ENCODE peak calls at places on chromosomes 2 and 18, in six cellular contexts. P is H1, S is K562, I is GM12878, O is NT2/D1, T is HepG2. X is an unnamed sample.

GRCh38 chr18:74508821-74509225 is 12.7 kb downstream of the CNDP2 start:
- DNase-seq in P (no peak), S (no peak), I (no peak), O (no peak), T (no peak), X (no peak)

GRCh38 chr2:9811679-9812511 is 31.4 kb upstream of the TAF1B start:
- DNase-seq in P (no peak), S (no peak), I (no peak), O (no peak), T (no peak), X (no peak)

GRCh38 chr2:219736196-219736595 is 108.8 kb downstream of the SLC4A3 start:
- DNase-seq in P (no peak), S (peak; percentile 15), I (no peak), O (peak; percentile 80), T (peak; percentile 51), X (peak; percentile 44)

GRCh38 chr2:240926516-240927389 is 20.6 kb downstream of the CROCC2 start:
- DNase-seq in P (no peak), S (no peak), I (no peak), O (no peak), T (no peak), X (no peak)

GRCh38 chr2:10863047-10863446 is 48.7 kb upstream of the KCNF1 start:
- DNase-seq in P (no peak), S (no peak), I (no peak), O (no peak), T (no peak), X (no peak)

GRCh38 chr2:199862779-199863178 is 11.8 kb upstream of the FTCDNL1 start:
- DNase-seq in P (no peak), S (no peak), I (no peak), O (no peak), T (no peak), X (no peak)

GRCh38 chr2:186183406-186183805 is 302.7 kb upstream of the ZC3H15 start:
- DNase-seq in P (no peak), S (no peak), I (no peak), O (no peak), T (no peak), X (no peak)

GRCh38 chr18:12637901-12638633 is 19.8 kb downstream of the SPIRE1 start:
- DNase-seq in P (no peak), S (no peak), I (no peak), O (no peak), T (no peak), X (no peak)

GRCh38 chr2:106974891-106975290 is 88.9 kb upstream of the ST6GAL2 start:
- DNase-seq in P (no peak), S (no peak), I (no peak), O (no peak), T (no peak), X (no peak)

GRCh38 chr18:7946724-7947377 is 379.7 kb downstream of the PTPRM start:
- DNase-seq in P (no peak), S (no peak), I (no peak), O (no peak), T (no peak), X (peak; percentile 61)

GRCh38 chr2:108215794-108216211 is 24.0 kb upstream of the SULT1C3 start:
- DNase-seq in P (no peak), S (no peak), I (no peak), O (peak; percentile 8), T (peak; percentile 55), X (peak; percentile 35)

GRCh38 chr2:120605231-120605935 is 130.3 kb upstream of the GLI2 start:
- DNase-seq in P (no peak), S (no peak), I (no peak), O (no peak), T (no peak), X (no peak)

GRCh38 chr2:24181849-24182248 is 7.0 kb downstream of the FAM228A start:
- DNase-seq in P (no peak), S (no peak), I (no peak), O (no peak), T (no peak), X (no peak)

GRCh38 chr2:241154915-241155314 is 4.6 kb downstream of the PPP1R7 start:
- DNase-seq in P (no peak), S (no peak), I (no peak), O (no peak), T (no peak), X (no peak)

GRCh38 chr2:24955232-24955631 is 16.5 kb downstream of the DNAJC27 start:
- DNase-seq in P (no peak), S (no peak), I (no peak), O (no peak), T (no peak), X (no peak)

GRCh38 chr2:210063306-210063705 is 60.9 kb downstream of the RPE start:
- DNase-seq in P (no peak), S (no peak), I (no peak), O (no peak), T (no peak), X (no peak)

GRCh38 chr2:61018319-61018750 is 280 bp upstream of the PUS10 start:
- DNase-seq in P (no peak), S (no peak), I (no peak), O (no peak), T (no peak), X (no peak)

GRCh38 chr2:15561574-15562344 is 625 bp upstream of the NBAS start:
- DNase-seq in P (no peak), S (peak; percentile 65), I (no peak), O (no peak), T (peak; percentile 14), X (no peak)

GRCh38 chr2:164597988-164598387 is 23.3 kb downstream of the GRB14 start:
- DNase-seq in P (no peak), S (no peak), I (no peak), O (no peak), T (no peak), X (no peak)
- TF ChIP-seq ZNF274 in P (no peak), S (no peak), I (no peak), O (no peak), T (no peak), X (no peak)

DNA sequence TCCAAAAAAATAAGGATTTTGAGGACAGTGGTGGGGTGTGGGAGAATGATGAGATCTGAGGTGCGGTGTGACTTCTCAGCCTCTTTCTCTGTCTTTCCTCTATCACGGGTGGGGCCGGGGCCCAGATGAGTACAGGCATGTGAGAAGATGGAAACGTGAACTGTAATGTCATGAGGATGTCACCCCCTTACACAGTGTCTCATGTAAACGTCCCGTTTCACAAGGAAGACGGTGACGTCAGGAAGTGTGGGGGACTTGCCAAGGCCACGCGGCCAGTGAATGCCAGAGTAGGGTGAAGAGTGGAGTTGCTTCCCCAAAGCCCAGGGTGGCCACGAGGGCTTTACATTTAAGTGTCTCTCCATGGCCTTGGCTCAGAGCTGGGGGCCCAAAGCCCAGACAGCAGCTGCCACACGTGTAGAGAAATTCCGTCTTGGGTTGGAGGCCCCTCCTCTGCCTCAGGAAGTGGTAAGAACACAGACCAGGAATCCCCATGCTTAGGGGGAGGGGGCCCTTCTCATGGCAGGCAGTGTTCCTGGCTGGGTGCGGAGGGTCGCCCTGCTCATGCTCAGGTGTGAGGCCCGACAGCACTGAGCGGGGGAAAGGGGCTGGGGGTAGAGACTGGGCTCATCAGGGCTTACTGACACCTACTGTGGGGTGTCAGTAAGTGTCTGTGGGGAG is 80.9 kb upstream of the SMAD7 start:
- DNase-seq in P (no peak), S (no peak), I (no peak), O (no peak), T (no peak), X (no peak)
- H3K4me3 ChIP-seq in P (no peak overlapping the region), S (no peak overlapping the region), I (no peak overlapping the region), O (no peak overlapping the region), T (no peak overlapping the region), X (no peak overlapping the region)

GRCh38 chr2:86160156-86160952 is 34.9 kb downstream of the IMMT start:
- DNase-seq in P (no peak), S (no peak), I (no peak), O (no peak), T (no peak), X (no peak)
- TF ChIP-seq ZNF274 in P (no peak), S (no peak), I (no peak), O (no peak), T (no peak), X (no peak)

GRCh38 chr2:46769809-46770208 is 145.8 kb downstream of the MCFD2 start:
- DNase-seq in P (no peak), S (no peak), I (no peak), O (no peak), T (peak; percentile 17), X (no peak)
- H3K4me3 ChIP-seq in P (no peak overlapping the region), S (no peak overlapping the region), I (no peak overlapping the region), O (no peak overlapping the region), T (no peak overlapping the region), X (no peak overlapping the region)

DNA sequence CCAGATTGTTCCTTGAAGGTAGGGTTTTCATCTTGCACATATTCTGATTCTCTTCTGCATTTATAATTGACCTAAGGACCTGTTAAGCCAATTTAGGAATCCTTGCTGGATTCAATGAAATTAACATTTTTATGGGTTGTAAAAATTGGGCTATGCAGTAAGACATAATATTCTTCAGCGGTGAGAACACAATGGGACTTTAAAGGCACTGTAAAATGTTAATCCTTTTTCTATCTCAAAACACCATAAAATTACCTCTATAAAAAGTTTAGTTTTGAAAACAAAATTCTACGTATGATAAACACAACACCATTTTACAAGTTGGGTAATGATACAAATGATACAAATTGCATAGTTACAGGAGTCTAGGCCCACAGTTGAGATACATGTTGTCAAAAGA is 169.2 kb upstream of the DTNA start:
- DNase-seq in P (no peak), S (no peak), I (no peak), O (no peak), T (no peak), X (no peak)
- TF ChIP-seq ZNF274 in P (no peak), S (no peak), I (no peak), O (no peak), T (no peak), X (no peak)

GRCh38 chr2:174594451-174594850 is 3.2 kb downstream of the WIPF1 start:
- DNase-seq in P (no peak), S (no peak), I (no peak), O (no peak), T (no peak), X (no peak)
- H3K4me3 ChIP-seq in P (no peak overlapping the region), S (no peak overlapping the region), I (peak overlapping the region; percentile 58), O (no peak overlapping the region), T (no peak overlapping the region), X (no peak overlapping the region)

DNA sequence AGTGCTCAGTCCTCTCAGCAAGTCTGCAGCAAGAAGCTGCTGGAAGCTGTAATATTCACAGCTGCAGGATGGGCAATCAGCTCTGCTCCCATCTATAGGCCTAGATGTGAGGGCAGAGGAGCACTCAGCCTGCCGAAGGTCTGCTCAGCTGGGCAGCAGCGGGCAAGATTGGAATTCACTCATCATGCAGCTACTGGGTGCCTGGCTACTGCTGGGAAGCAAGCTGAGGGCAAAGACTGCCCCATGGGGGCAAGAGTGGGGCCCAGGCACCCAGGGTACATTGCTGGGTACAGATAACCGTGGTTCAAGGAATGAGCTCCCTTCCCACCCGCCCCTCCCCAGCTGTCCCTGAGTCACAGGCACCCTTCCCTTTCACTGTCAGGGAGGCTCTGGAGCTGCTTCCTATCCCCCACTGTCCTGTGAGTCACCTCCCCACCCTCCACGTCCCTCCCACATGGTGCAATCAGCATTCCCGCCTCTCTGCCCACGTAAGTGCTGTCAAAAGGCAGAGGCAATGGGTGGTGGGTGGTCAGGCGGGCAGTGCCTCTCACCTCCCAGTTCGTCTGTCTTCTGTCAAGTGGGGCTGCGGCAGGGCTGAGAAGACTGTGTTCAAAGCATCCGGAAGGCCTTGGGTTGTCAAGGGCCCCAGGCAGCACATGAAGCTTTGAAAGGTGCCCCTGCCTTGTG is 169.2 kb downstream of the TRIM43 start:
- DNase-seq in P (no peak), S (peak; percentile 8), I (no peak), O (no peak), T (no peak), X (peak; percentile 10)
- TF ChIP-seq ZNF274 in P (no peak), S (no peak), I (no peak), O (no peak), T (no peak), X (no peak)